ENCODE peak calls at places on chromosomes 11 and 22, in five cellular contexts. T is mammary epithelial cell, K is lung, D is adrenal gland, E is spleen. H is an unnamed sample. For H3K4me1, the result is how much of the 10 kb centered on the place peaks cover.

GRCh38 chr11:91871791-91872190 is 352.8 kb upstream of the FAT3 start:
- DNase-seq in T (no peak), D (no peak), E (no peak), K (no peak), H (no peak)

GRCh38 chr11:131855320-131855719 is 484.9 kb downstream of the NTM start:
- DNase-seq in T (peak), K (no peak), D (no peak), E (no peak), H (no peak)

GRCh38 chr11:33712436-33712835 is 11.8 kb upstream of the C11orf91 start:
- DNase-seq in K (no peak), D (no peak), E (no peak), T (no peak), H (no peak)

GRCh38 chr22:20080776-20081654 is 974 bp downstream of the DGCR8 start:
- DNase-seq in T (peak), K (no peak), D (peak), E (peak), H (no peak)

GRCh38 chr11:70698871-70699270 is 300.5 kb downstream of the CTTN start:
- DNase-seq in D (no peak), T (no peak), E (peak), K (no peak), H (no peak)

GRCh38 chr22:32622004-32622761 is 147.6 kb downstream of the FBXO7 start:
- DNase-seq in E (peak), K (peak), D (peak), T (no peak), H (no peak)

GRCh38 chr11:61828629-61829407 is 718 bp downstream of the FADS2 start:
- DNase-seq in K (peak), D (peak), E (no peak), T (peak), H (no peak)

GRCh38 chr11:19116315-19116970 is 525 bp upstream of the ZDHHC13 start:
- DNase-seq in K (no peak), T (no peak), D (no peak), E (peak), H (no peak)

GRCh38 chr22:31537019-31537535 is 40.7 kb downstream of the SFI1 start:
- DNase-seq in E (no peak), T (no peak), D (no peak), K (no peak), H (no peak)

DNA sequence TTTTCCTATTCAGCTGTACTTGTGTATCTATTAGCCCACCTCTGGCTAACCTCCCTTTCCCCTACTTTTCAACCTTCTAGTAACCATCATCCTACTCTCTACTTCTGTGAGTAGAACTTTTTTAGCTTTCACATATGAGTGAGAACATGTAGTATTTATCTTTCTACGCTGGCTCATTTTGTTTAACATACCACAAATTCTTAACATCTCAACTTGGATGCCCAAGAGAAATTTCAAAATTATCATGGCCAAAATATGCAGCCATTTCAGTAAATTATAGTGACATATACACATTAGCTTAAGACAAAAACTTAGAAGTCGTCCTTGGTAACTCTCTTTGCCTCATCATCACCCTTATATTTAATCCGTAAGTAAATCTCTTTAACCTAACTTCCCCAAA is 34.7 kb downstream of the LUZP2 start:
- DNase-seq in K (no peak), D (no peak), E (no peak), T (no peak), H (no peak)
- H3K27ac ChIP-seq in K (no peak), D (no peak), E (no peak), T (no peak), H (no peak)

DNA sequence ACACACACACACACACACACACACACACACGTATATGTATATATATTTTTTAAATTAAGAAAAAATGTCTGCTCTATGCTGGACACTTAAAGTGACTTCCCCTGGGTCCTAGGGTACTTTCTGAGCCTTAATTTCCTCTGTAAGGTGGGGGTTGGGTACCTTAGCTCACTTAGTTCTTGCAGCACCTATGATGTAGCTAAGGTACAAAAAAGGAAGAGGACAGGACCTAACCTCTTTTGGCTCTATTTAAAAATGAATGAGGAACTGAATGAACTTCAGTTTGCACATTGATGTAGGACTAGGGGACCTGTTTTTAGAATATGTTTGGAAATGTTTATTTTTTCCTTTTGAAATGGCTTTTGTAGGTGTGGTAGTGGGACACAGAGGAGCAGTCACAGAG is 11.1 kb downstream of the SREBF2 start:
- DNase-seq in T (no peak), K (no peak), D (no peak), E (no peak), H (no peak)
- H3K4me1 ChIP-seq in T (half or more), K (under half), D (half or more), E (half or more), H (under half)

GRCh38 chr11:11987503-11988022 is 20.9 kb downstream of the DKK3 start:
- DNase-seq in T (no peak), D (no peak), K (no peak), E (no peak), H (no peak)
- H3K27ac ChIP-seq in T (no peak), D (no peak), K (no peak), E (no peak), H (no peak)

GRCh38 chr11:45858751-45859398 is 11.6 kb downstream of the CRY2 start:
- DNase-seq in K (no peak), E (no peak), D (peak), T (no peak), H (no peak)
- H3K4me1 ChIP-seq in K (under half), E (under half), D (under half), T (under half), H (under half)

DNA sequence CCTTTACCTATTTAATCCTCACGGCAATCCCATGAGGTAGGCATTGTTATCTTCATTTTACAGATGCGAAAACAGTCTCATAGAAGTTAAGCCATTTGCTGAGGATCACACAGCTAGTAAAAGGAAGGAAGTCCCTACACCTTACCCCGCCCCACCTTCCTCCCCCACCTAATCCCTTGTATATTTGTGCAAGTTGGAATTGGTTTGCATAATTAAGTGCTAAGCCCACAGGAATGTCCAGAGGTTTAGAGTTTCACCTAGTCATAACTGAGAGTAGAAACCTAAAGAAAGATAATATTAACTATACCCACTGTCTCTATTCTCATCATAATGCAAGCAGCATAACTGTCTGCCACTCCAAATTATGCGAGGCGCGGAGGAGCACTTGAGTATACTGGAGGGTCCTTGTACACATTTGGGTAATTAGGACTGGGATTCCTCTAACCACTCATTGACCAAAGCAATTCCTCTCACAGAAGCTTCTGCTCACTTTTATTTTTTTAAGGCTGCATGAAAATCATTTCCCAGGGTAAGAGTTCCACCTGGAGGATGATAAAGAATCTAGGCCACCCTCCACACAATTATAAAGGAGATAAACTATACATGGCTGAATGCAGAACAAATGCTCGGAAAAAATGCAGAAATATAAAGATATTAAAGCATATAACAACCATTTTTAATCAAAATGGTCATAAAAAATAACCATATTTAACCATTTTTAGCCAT is 199.9 kb downstream of the FAM181B start:
- DNase-seq in E (no peak), K (no peak), D (no peak), T (peak), H (no peak)
- H3K27ac ChIP-seq in E (no peak), K (no peak), D (no peak), T (no peak), H (no peak)

DNA sequence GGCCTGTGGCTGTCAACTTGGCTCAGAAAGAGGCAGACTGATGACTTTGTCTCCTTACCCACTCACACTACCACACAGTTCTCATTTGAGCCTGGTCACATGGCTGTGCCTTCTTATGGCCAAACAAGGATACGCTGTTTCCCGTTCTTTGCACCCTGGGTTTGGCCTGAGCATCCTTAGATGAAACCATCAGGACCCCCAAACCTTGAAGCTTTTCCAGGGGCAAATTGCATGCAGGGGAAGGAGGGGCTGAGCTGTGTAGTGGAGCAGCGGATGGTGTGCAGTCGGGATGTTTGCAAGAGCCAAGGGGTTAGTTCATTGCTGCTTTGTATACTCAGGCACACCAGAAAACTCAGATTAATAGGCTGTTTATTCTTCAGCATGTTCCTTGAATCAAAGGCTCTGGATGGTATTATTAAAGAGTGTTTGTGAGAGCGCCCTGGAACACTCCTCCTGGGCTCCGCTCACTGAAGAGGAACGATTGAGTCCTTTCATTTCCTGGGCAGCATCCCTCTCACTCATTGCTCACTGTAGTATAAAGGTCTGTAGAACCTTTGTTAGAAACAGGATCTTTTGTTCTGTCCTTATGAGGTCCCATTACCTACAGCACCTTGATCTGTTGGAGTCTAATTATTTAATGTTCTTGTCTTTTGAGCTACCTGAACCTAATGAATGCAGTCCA is 69.7 kb downstream of the ARFGAP2 start:
- DNase-seq in T (no peak), E (no peak), D (no peak), K (no peak), H (no peak)
- H3K4me1 ChIP-seq in T (under half), E (under half), D (under half), K (under half), H (under half)

H was measured in effector memory CD4-positive, alpha-beta T cell.